ENCODE peak calls at places on chromosomes 11 and 22, in nine cellular contexts. One of them, this sample, is unnamed.

GRCh38 chr11:131544591-131544990 is 174.2 kb downstream of the NTM start:
- DNase-seq in fibroblast of the aortic adventitia: no peak
- DNase-seq in lower lobe of right lung: no peak
- DNase-seq in upper lobe of right lung: no peak
- DNase-seq in foreskin fibroblast: no peak
- DNase-seq in fibroblast of villous mesenchyme: no peak
- DNase-seq in adrenal gland: no peak
- DNase-seq in prostate gland: no peak
- DNase-seq in fibroblast of mammary gland: no peak
- DNase-seq in this sample: no peak

GRCh38 chr11:3627291-3627690 is 14.5 kb downstream of the ART5 start:
- DNase-seq in fibroblast of the aortic adventitia: peak
- DNase-seq in lower lobe of right lung: no peak
- DNase-seq in upper lobe of right lung: no peak
- DNase-seq in foreskin fibroblast: peak
- DNase-seq in fibroblast of villous mesenchyme: peak
- DNase-seq in adrenal gland: no peak
- DNase-seq in prostate gland: no peak
- DNase-seq in fibroblast of mammary gland: peak
- DNase-seq in this sample: no peak

GRCh38 chr11:76599041-76600013 is 71.2 kb downstream of the LRRC32 start:
- DNase-seq in fibroblast of the aortic adventitia: no peak
- DNase-seq in lower lobe of right lung: no peak
- DNase-seq in upper lobe of right lung: peak
- DNase-seq in foreskin fibroblast: no peak
- DNase-seq in fibroblast of villous mesenchyme: peak
- DNase-seq in adrenal gland: peak
- DNase-seq in prostate gland: no peak
- DNase-seq in fibroblast of mammary gland: no peak
- DNase-seq in this sample: peak

GRCh38 chr11:92048415-92048814 is 176.2 kb upstream of the FAT3 start:
- DNase-seq in fibroblast of the aortic adventitia: no peak
- DNase-seq in lower lobe of right lung: no peak
- DNase-seq in upper lobe of right lung: no peak
- DNase-seq in foreskin fibroblast: no peak
- DNase-seq in fibroblast of villous mesenchyme: no peak
- DNase-seq in adrenal gland: no peak
- DNase-seq in prostate gland: no peak
- DNase-seq in fibroblast of mammary gland: no peak
- DNase-seq in this sample: no peak

GRCh38 chr22:27299181-27300085 is 502.1 kb downstream of the MN1 start:
- DNase-seq in fibroblast of the aortic adventitia: no peak
- DNase-seq in lower lobe of right lung: no peak
- DNase-seq in upper lobe of right lung: no peak
- DNase-seq in foreskin fibroblast: peak
- DNase-seq in fibroblast of villous mesenchyme: no peak
- DNase-seq in adrenal gland: no peak
- DNase-seq in prostate gland: no peak
- DNase-seq in fibroblast of mammary gland: no peak
- DNase-seq in this sample: peak

GRCh38 chr11:115939726-115940421 is 435.7 kb upstream of the CADM1 start:
- DNase-seq in fibroblast of the aortic adventitia: no peak
- DNase-seq in lower lobe of right lung: no peak
- DNase-seq in upper lobe of right lung: no peak
- DNase-seq in foreskin fibroblast: no peak
- DNase-seq in fibroblast of villous mesenchyme: no peak
- DNase-seq in adrenal gland: no peak
- DNase-seq in prostate gland: no peak
- DNase-seq in fibroblast of mammary gland: no peak
- DNase-seq in this sample: no peak

GRCh38 chr11:85256433-85256832 is 370.7 kb downstream of the DLG2 start:
- DNase-seq in fibroblast of the aortic adventitia: no peak
- DNase-seq in lower lobe of right lung: no peak
- DNase-seq in upper lobe of right lung: no peak
- DNase-seq in foreskin fibroblast: no peak
- DNase-seq in fibroblast of villous mesenchyme: no peak
- DNase-seq in adrenal gland: no peak
- DNase-seq in prostate gland: no peak
- DNase-seq in fibroblast of mammary gland: no peak
- DNase-seq in this sample: no peak

GRCh38 chr11:78795862-78796261 is 221.2 kb upstream of the NARS2 start:
- DNase-seq in fibroblast of the aortic adventitia: no peak
- DNase-seq in lower lobe of right lung: no peak
- DNase-seq in upper lobe of right lung: no peak
- DNase-seq in foreskin fibroblast: no peak
- DNase-seq in fibroblast of villous mesenchyme: no peak
- DNase-seq in adrenal gland: no peak
- DNase-seq in prostate gland: no peak
- DNase-seq in fibroblast of mammary gland: no peak
- DNase-seq in this sample: peak

GRCh38 chr11:119062779-119063178 is 4.8 kb upstream of the VPS11 start:
- DNase-seq in fibroblast of the aortic adventitia: peak
- DNase-seq in lower lobe of right lung: no peak
- DNase-seq in upper lobe of right lung: no peak
- DNase-seq in foreskin fibroblast: peak
- DNase-seq in fibroblast of villous mesenchyme: peak
- DNase-seq in adrenal gland: peak
- DNase-seq in prostate gland: no peak
- DNase-seq in fibroblast of mammary gland: peak
- DNase-seq in this sample: no peak

GRCh38 chr11:47242596-47243192 is 5.9 kb downstream of the ACP2 start:
- DNase-seq in fibroblast of the aortic adventitia: no peak
- DNase-seq in lower lobe of right lung: no peak
- DNase-seq in upper lobe of right lung: no peak
- DNase-seq in foreskin fibroblast: no peak
- DNase-seq in fibroblast of villous mesenchyme: no peak
- DNase-seq in adrenal gland: no peak
- DNase-seq in prostate gland: no peak
- DNase-seq in fibroblast of mammary gland: no peak
- DNase-seq in this sample: no peak

GRCh38 chr22:31488988-31489617 is 539 bp downstream of the EIF4ENIF1 start:
- DNase-seq in fibroblast of the aortic adventitia: peak
- DNase-seq in lower lobe of right lung: peak
- DNase-seq in upper lobe of right lung: peak
- DNase-seq in foreskin fibroblast: peak
- DNase-seq in fibroblast of villous mesenchyme: peak
- DNase-seq in adrenal gland: peak
- DNase-seq in prostate gland: peak
- DNase-seq in fibroblast of mammary gland: no peak
- DNase-seq in this sample: no peak
- TF ChIP-seq CTCF in fibroblast of the aortic adventitia: no peak
- TF ChIP-seq CTCF in lower lobe of right lung: no peak
- TF ChIP-seq CTCF in upper lobe of right lung: no peak
- TF ChIP-seq CTCF in foreskin fibroblast: no peak
- TF ChIP-seq CTCF in fibroblast of villous mesenchyme: no peak
- TF ChIP-seq CTCF in adrenal gland: no peak
- TF ChIP-seq CTCF in prostate gland: no peak
- TF ChIP-seq CTCF in fibroblast of mammary gland: no peak
- TF ChIP-seq CTCF in this sample: no peak

GRCh38 chr22:19108807-19109197 is 13.4 kb downstream of the DGCR2 start:
- DNase-seq in fibroblast of the aortic adventitia: no peak
- DNase-seq in lower lobe of right lung: no peak
- DNase-seq in upper lobe of right lung: no peak
- DNase-seq in foreskin fibroblast: no peak
- DNase-seq in fibroblast of villous mesenchyme: no peak
- DNase-seq in adrenal gland: no peak
- DNase-seq in prostate gland: no peak
- DNase-seq in fibroblast of mammary gland: no peak
- DNase-seq in this sample: no peak

GRCh38 chr22:19111140-19111539 is 11.1 kb downstream of the DGCR2 start:
- DNase-seq in fibroblast of the aortic adventitia: no peak
- DNase-seq in lower lobe of right lung: no peak
- DNase-seq in upper lobe of right lung: peak
- DNase-seq in foreskin fibroblast: no peak
- DNase-seq in fibroblast of villous mesenchyme: no peak
- DNase-seq in adrenal gland: no peak
- DNase-seq in prostate gland: no peak
- DNase-seq in fibroblast of mammary gland: no peak
- DNase-seq in this sample: no peak

GRCh38 chr22:19109198-19110063 is 12.8 kb downstream of the DGCR2 start:
- DNase-seq in fibroblast of the aortic adventitia: peak
- DNase-seq in lower lobe of right lung: no peak
- DNase-seq in upper lobe of right lung: peak
- DNase-seq in foreskin fibroblast: peak
- DNase-seq in fibroblast of villous mesenchyme: peak
- DNase-seq in adrenal gland: peak
- DNase-seq in prostate gland: peak
- DNase-seq in fibroblast of mammary gland: peak
- DNase-seq in this sample: no peak

GRCh38 chr22:19111584-19111983 is 10.6 kb downstream of the DGCR2 start:
- DNase-seq in fibroblast of the aortic adventitia: no peak
- DNase-seq in lower lobe of right lung: no peak
- DNase-seq in upper lobe of right lung: no peak
- DNase-seq in foreskin fibroblast: no peak
- DNase-seq in fibroblast of villous mesenchyme: no peak
- DNase-seq in adrenal gland: no peak
- DNase-seq in prostate gland: no peak
- DNase-seq in fibroblast of mammary gland: no peak
- DNase-seq in this sample: no peak

GRCh38 chr22:19110064-19110458 is 12.2 kb downstream of the DGCR2 start:
- DNase-seq in fibroblast of the aortic adventitia: no peak
- DNase-seq in lower lobe of right lung: no peak
- DNase-seq in upper lobe of right lung: peak
- DNase-seq in foreskin fibroblast: no peak
- DNase-seq in fibroblast of villous mesenchyme: no peak
- DNase-seq in adrenal gland: no peak
- DNase-seq in prostate gland: no peak
- DNase-seq in fibroblast of mammary gland: no peak
- DNase-seq in this sample: no peak
- H3K4me3 ChIP-seq in fibroblast of the aortic adventitia: no peak
- H3K4me3 ChIP-seq in lower lobe of right lung: no peak
- H3K4me3 ChIP-seq in upper lobe of right lung: peak
- H3K4me3 ChIP-seq in foreskin fibroblast: no peak
- H3K4me3 ChIP-seq in fibroblast of villous mesenchyme: no peak
- H3K4me3 ChIP-seq in adrenal gland: no peak
- H3K4me3 ChIP-seq in prostate gland: no peak
- H3K4me3 ChIP-seq in fibroblast of mammary gland: no peak
- H3K4me3 ChIP-seq in this sample: no peak

GRCh38 chr11:130121430-130121978 is 38.1 kb upstream of the ST14 start:
- DNase-seq in fibroblast of the aortic adventitia: peak
- DNase-seq in lower lobe of right lung: no peak
- DNase-seq in upper lobe of right lung: no peak
- DNase-seq in foreskin fibroblast: peak
- DNase-seq in fibroblast of villous mesenchyme: peak
- DNase-seq in adrenal gland: no peak
- DNase-seq in prostate gland: no peak
- DNase-seq in fibroblast of mammary gland: peak
- DNase-seq in this sample: peak

GRCh38 chr11:130122141-130122575 is 37.4 kb upstream of the ST14 start:
- DNase-seq in fibroblast of the aortic adventitia: no peak
- DNase-seq in lower lobe of right lung: no peak
- DNase-seq in upper lobe of right lung: no peak
- DNase-seq in foreskin fibroblast: no peak
- DNase-seq in fibroblast of villous mesenchyme: no peak
- DNase-seq in adrenal gland: no peak
- DNase-seq in prostate gland: no peak
- DNase-seq in fibroblast of mammary gland: no peak
- DNase-seq in this sample: no peak

GRCh38 chr11:130123414-130124040 is 36.1 kb upstream of the ST14 start:
- DNase-seq in fibroblast of the aortic adventitia: no peak
- DNase-seq in lower lobe of right lung: no peak
- DNase-seq in upper lobe of right lung: no peak
- DNase-seq in foreskin fibroblast: no peak
- DNase-seq in fibroblast of villous mesenchyme: no peak
- DNase-seq in adrenal gland: no peak
- DNase-seq in prostate gland: no peak
- DNase-seq in fibroblast of mammary gland: no peak
- DNase-seq in this sample: no peak

GRCh38 chr11:130125638-130126037 is 33.9 kb upstream of the ST14 start:
- DNase-seq in fibroblast of the aortic adventitia: no peak
- DNase-seq in lower lobe of right lung: no peak
- DNase-seq in upper lobe of right lung: no peak
- DNase-seq in foreskin fibroblast: no peak
- DNase-seq in fibroblast of villous mesenchyme: no peak
- DNase-seq in adrenal gland: no peak
- DNase-seq in prostate gland: no peak
- DNase-seq in fibroblast of mammary gland: no peak
- DNase-seq in this sample: no peak

GRCh38 chr11:130124096-130124495 is 35.5 kb upstream of the ST14 start:
- DNase-seq in fibroblast of the aortic adventitia: peak
- DNase-seq in lower lobe of right lung: peak
- DNase-seq in upper lobe of right lung: peak
- DNase-seq in foreskin fibroblast: peak
- DNase-seq in fibroblast of villous mesenchyme: peak
- DNase-seq in adrenal gland: peak
- DNase-seq in prostate gland: no peak
- DNase-seq in fibroblast of mammary gland: peak
- DNase-seq in this sample: peak
- TF ChIP-seq CTCF in fibroblast of the aortic adventitia: no peak
- TF ChIP-seq CTCF in lower lobe of right lung: no peak
- TF ChIP-seq CTCF in upper lobe of right lung: no peak
- TF ChIP-seq CTCF in foreskin fibroblast: no peak
- TF ChIP-seq CTCF in fibroblast of villous mesenchyme: no peak
- TF ChIP-seq CTCF in adrenal gland: no peak
- TF ChIP-seq CTCF in prostate gland: no peak
- TF ChIP-seq CTCF in fibroblast of mammary gland: no peak
- TF ChIP-seq CTCF in this sample: no peak

GRCh38 chr22:41595703-41596102 is 6.1 kb upstream of the PMM1 start:
- DNase-seq in fibroblast of the aortic adventitia: no peak
- DNase-seq in lower lobe of right lung: no peak
- DNase-seq in upper lobe of right lung: no peak
- DNase-seq in foreskin fibroblast: no peak
- DNase-seq in fibroblast of villous mesenchyme: no peak
- DNase-seq in adrenal gland: no peak
- DNase-seq in prostate gland: no peak
- DNase-seq in fibroblast of mammary gland: no peak
- DNase-seq in this sample: no peak

GRCh38 chr22:41598891-41599635 is 9.4 kb upstream of the PMM1 start:
- DNase-seq in fibroblast of the aortic adventitia: no peak
- DNase-seq in lower lobe of right lung: no peak
- DNase-seq in upper lobe of right lung: peak
- DNase-seq in foreskin fibroblast: no peak
- DNase-seq in fibroblast of villous mesenchyme: no peak
- DNase-seq in adrenal gland: no peak
- DNase-seq in prostate gland: no peak
- DNase-seq in fibroblast of mammary gland: no peak
- DNase-seq in this sample: no peak

GRCh38 chr22:41596776-41597634 is 7.4 kb upstream of the PMM1 start:
- DNase-seq in fibroblast of the aortic adventitia: peak
- DNase-seq in lower lobe of right lung: peak
- DNase-seq in upper lobe of right lung: peak
- DNase-seq in foreskin fibroblast: peak
- DNase-seq in fibroblast of villous mesenchyme: peak
- DNase-seq in adrenal gland: peak
- DNase-seq in prostate gland: peak
- DNase-seq in fibroblast of mammary gland: peak
- DNase-seq in this sample: no peak

GRCh38 chr22:41598081-41598480 is 8.4 kb upstream of the PMM1 start:
- DNase-seq in fibroblast of the aortic adventitia: peak
- DNase-seq in lower lobe of right lung: no peak
- DNase-seq in upper lobe of right lung: peak
- DNase-seq in foreskin fibroblast: peak
- DNase-seq in fibroblast of villous mesenchyme: peak
- DNase-seq in adrenal gland: peak
- DNase-seq in prostate gland: no peak
- DNase-seq in fibroblast of mammary gland: peak
- DNase-seq in this sample: peak

DNA sequence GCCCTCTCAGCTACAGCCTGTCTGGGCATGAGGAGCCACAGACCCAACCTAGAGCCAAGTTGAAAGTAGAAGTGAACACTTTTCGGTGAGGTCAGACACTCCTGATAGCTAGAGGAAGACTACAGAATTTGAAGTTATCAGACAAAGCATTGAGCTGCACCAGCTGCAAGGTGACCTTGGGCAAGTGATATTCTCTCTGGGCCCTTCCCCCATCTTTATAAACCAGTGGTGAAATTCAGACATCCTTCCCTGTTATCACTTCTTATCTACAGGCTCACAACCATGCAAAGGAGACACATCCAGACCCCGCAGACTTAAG is 8.0 kb upstream of the PMM1 start:
- DNase-seq in fibroblast of the aortic adventitia: no peak
- DNase-seq in lower lobe of right lung: no peak
- DNase-seq in upper lobe of right lung: no peak
- DNase-seq in foreskin fibroblast: no peak
- DNase-seq in fibroblast of villous mesenchyme: no peak
- DNase-seq in adrenal gland: no peak
- DNase-seq in prostate gland: no peak
- DNase-seq in fibroblast of mammary gland: no peak
- DNase-seq in this sample: no peak
- H3K4me3 ChIP-seq in fibroblast of the aortic adventitia: no peak
- H3K4me3 ChIP-seq in lower lobe of right lung: no peak
- H3K4me3 ChIP-seq in upper lobe of right lung: no peak
- H3K4me3 ChIP-seq in foreskin fibroblast: no peak
- H3K4me3 ChIP-seq in fibroblast of villous mesenchyme: no peak
- H3K4me3 ChIP-seq in adrenal gland: no peak
- H3K4me3 ChIP-seq in prostate gland: no peak
- H3K4me3 ChIP-seq in fibroblast of mammary gland: no peak
- H3K4me3 ChIP-seq in this sample: no peak